ENCODE peak calls at places on chromosomes 4 and X, in ten cellular contexts. R is activated CD8-positive, alpha-beta memory T cell treated with anti-CD3 and anti-CD28 coated beads for 1 hour; L is effector CD4-positive, alpha-beta T cell; O is stimulated activated CD4-positive, alpha-beta T cell treated with anti-CD3 and anti-CD28 coated beads, Interleukin-4, amount 100 ng/mL, for 48 hours; F is endodermal cell; A is activated T-cell treated with anti-CD3 and anti-CD28 coated beads for 24 hours; J is NCI-H345; Y is NCI-H2227 treated with DMSO at 0.1 percent for 48 hours; T is colonic mucosa; Q is stimulated activated CD8-positive, alpha-beta memory T cell treated with anti-CD3 and anti-CD28 coated beads, Interleukin-4, amount 100 ng/mL, for 1 hour. W is an unnamed sample.

GRCh38 chr4:2150076-2150475 is 90.9 kb downstream of the NAT8L start:
- DNase-seq in R (no peak), L (no peak), O (no peak), F (no peak), A (no peak), J (no peak), Y (no peak), T (no peak), Q (no peak), W (no peak)

GRCh38 chr4:170226288-170226687 is 136.5 kb upstream of the AADAT start:
- DNase-seq in R (no peak), L (no peak), O (no peak), F (peak; percentile 49), A (no peak), J (no peak), Y (no peak), T (no peak), Q (no peak), W (no peak)

GRCh38 chr4:55609393-55609821 is 17.4 kb upstream of the PDCL2 start:
- DNase-seq in R (no peak), L (no peak), O (no peak), F (no peak), A (no peak), J (no peak), Y (no peak), T (no peak), Q (no peak), W (no peak)

GRCh38 chr4:147942729-147943128 is 210.8 kb downstream of the ARHGAP10 start:
- DNase-seq in R (no peak), L (no peak), O (no peak), F (no peak), A (no peak), J (no peak), Y (no peak), T (no peak), Q (no peak), W (no peak)

GRCh38 chr4:113998531-113998930 is 19.1 kb upstream of the ARSJ start:
- DNase-seq in R (no peak), L (no peak), O (no peak), F (no peak), A (no peak), J (no peak), Y (no peak), T (no peak), Q (no peak), W (no peak)

GRCh38 chr4:7417639-7418038 is 17.1 kb downstream of the PSAPL1 start:
- DNase-seq in R (no peak), L (no peak), O (no peak), F (peak; percentile 43), A (no peak), J (no peak), Y (no peak), T (no peak), Q (no peak), W (no peak)

GRCh38 chr4:168098257-168098717 is 6.0 kb downstream of the ANXA10 start:
- DNase-seq in R (no peak), L (no peak), O (no peak), F (no peak), A (no peak), J (no peak), Y (no peak), T (no peak), Q (no peak), W (no peak)

GRCh38 chrX:16658284-16658683 is 8.3 kb downstream of the S100G start:
- DNase-seq in R (no peak), L (no peak), O (no peak), F (no peak), A (no peak), J (no peak), Y (no peak), T (no peak), Q (no peak), W (no peak)

GRCh38 chrX:29196501-29196900 is 609.3 kb downstream of the IL1RAPL1 start:
- DNase-seq in R (no peak), L (no peak), O (no peak), F (peak; percentile 61), A (no peak), J (no peak), Y (no peak), T (no peak), Q (no peak), W (no peak)

GRCh38 chr4:112514449-112515277 is 1.3 kb downstream of the NEUROG2 start:
- DNase-seq in R (no peak), L (no peak), O (no peak), F (peak; percentile 79), A (no peak), J (peak; percentile 19), Y (no peak), T (no peak), Q (no peak), W (no peak)

GRCh38 chrX:69024287-69024686 is 141.0 kb downstream of the PJA1 start:
- DNase-seq in R (no peak), L (no peak), O (no peak), F (peak; percentile 28), A (no peak), J (no peak), Y (no peak), T (no peak), Q (no peak), W (no peak)

GRCh38 chrX:109327271-109327670 is 154.6 kb downstream of the GUCY2F start:
- DNase-seq in R (no peak), L (no peak), O (no peak), F (no peak), A (no peak), J (no peak), Y (no peak), T (no peak), Q (no peak), W (no peak)

GRCh38 chr4:183962413-183962812 is 57.3 kb downstream of the STOX2 start:
- DNase-seq in R (no peak), L (no peak), O (no peak), F (no peak), A (no peak), J (no peak), Y (no peak), T (no peak), Q (no peak), W (no peak)

GRCh38 chr4:102454278-102454677 is 46.9 kb upstream of the NFKB1 start:
- DNase-seq in R (no peak), L (no peak), O (no peak), F (no peak), A (no peak), J (no peak), Y (no peak), T (no peak), Q (no peak), W (no peak)

GRCh38 chrX:49053223-49054072 is 5.4 kb upstream of the CCDC120 start:
- DNase-seq in R (peak; percentile 34), L (peak; percentile 34), O (peak; percentile 55), F (peak; percentile 90), A (peak; percentile 53), J (peak; percentile 81), Y (peak; percentile 95), T (no peak), Q (no peak), W (peak; percentile 73)

GRCh38 chrX:106042296-106042695 is 3.8 kb upstream of the SERPINA7 start:
- DNase-seq in R (no peak), L (no peak), O (no peak), F (no peak), A (no peak), J (no peak), Y (no peak), T (peak; percentile 22), Q (no peak), W (no peak)

GRCh38 chr4:176622251-176622968 is 170.3 kb downstream of the VEGFC start:
- DNase-seq in R (no peak), L (no peak), O (no peak), F (no peak), A (no peak), J (no peak), Y (no peak), T (no peak), Q (no peak), W (no peak)

GRCh38 chr4:52376107-52376704 is 282.9 kb downstream of the USP46 start:
- DNase-seq in R (no peak), L (no peak), O (peak; percentile 1), F (no peak), A (no peak), J (peak; percentile 36), Y (peak; percentile 30), T (peak; percentile 24), Q (no peak), W (no peak)

GRCh38 chrX:134406230-134406794 is 53.7 kb upstream of the HPRT1 start:
- DNase-seq in R (no peak), L (no peak), O (no peak), F (no peak), A (no peak), J (no peak), Y (no peak), T (peak; percentile 20), Q (no peak), W (peak; percentile 29)

GRCh38 chr4:108168213-108168671 is 490 bp downstream of the LEF1 start:
- DNase-seq in R (no peak), L (no peak), O (peak; percentile 26), F (no peak), A (no peak), J (no peak), Y (peak; percentile 37), T (no peak), Q (no peak), W (peak; percentile 4)

GRCh38 chr4:141158219-141158618 is 24.9 kb upstream of the RNF150 start:
- DNase-seq in R (no peak), L (no peak), O (no peak), F (no peak), A (no peak), J (peak; percentile 22), Y (peak; percentile 17), T (no peak), Q (no peak), W (no peak)

GRCh38 chr4:188015025-188015778 is 19.6 kb downstream of the ZFP42 start:
- DNase-seq in R (no peak), L (no peak), O (no peak), F (peak; percentile 80), A (no peak), J (no peak), Y (no peak), T (no peak), Q (no peak), W (no peak)

GRCh38 chrX:1853916-1854315 is 239.1 kb downstream of the ASMT start:
- DNase-seq in R (no peak), L (no peak), O (no peak), F (no peak), A (no peak), J (no peak), Y (no peak), T (no peak), Q (no peak), W (no peak)

GRCh38 chr4:142416121-142416520 is 430.0 kb downstream of the INPP4B start:
- DNase-seq in R (no peak), L (no peak), O (no peak), F (no peak), A (no peak), J (no peak), Y (no peak), T (no peak), Q (no peak), W (no peak)

GRCh38 chr4:113384600-113384999 is 335.1 kb downstream of the ANK2 start:
- DNase-seq in R (no peak), L (no peak), O (no peak), F (no peak), A (no peak), J (no peak), Y (peak; percentile 12), T (no peak), Q (no peak), W (no peak)

GRCh38 chr4:148330724-148331123 is 111.5 kb downstream of the NR3C2 start:
- DNase-seq in R (no peak), L (no peak), O (no peak), F (no peak), A (no peak), J (no peak), Y (no peak), T (peak; percentile 22), Q (no peak), W (no peak)

GRCh38 chr4:82948647-82949204 is 48.2 kb downstream of the THAP9 start:
- DNase-seq in R (no peak), L (no peak), O (no peak), F (no peak), A (no peak), J (no peak), Y (no peak), T (no peak), Q (no peak), W (no peak)

GRCh38 chr4:6269651-6270511 is at the start of gene WFS1:
- DNase-seq in R (peak; percentile 90), L (peak; percentile 90), O (peak; percentile 98), F (peak; percentile 99), A (peak; percentile 98), J (peak; percentile 96), Y (peak; percentile 89), T (peak; percentile 99), Q (peak; percentile 94), W (no peak)